ENCODE peak calls at places on chromosomes 7 and 10, in seven cellular contexts. One of them, this sample, is unnamed.

GRCh38 chr10:15802375-15802949 is 57.8 kb downstream of the MINDY3 start:
- DNase-seq in tibial nerve: no peak
- DNase-seq in lower lobe of right lung: no peak
- DNase-seq in HFF-Myc: no peak
- DNase-seq in MM.1S: no peak
- DNase-seq in fibroblast of mammary gland: no peak
- DNase-seq in A549: no peak
- DNase-seq in this sample: no peak

GRCh38 chr7:158421394-158421793 is 166.2 kb downstream of the PTPRN2 start:
- DNase-seq in tibial nerve: no peak
- DNase-seq in lower lobe of right lung: no peak
- DNase-seq in HFF-Myc: no peak
- DNase-seq in MM.1S: no peak
- DNase-seq in fibroblast of mammary gland: no peak
- DNase-seq in A549: no peak
- DNase-seq in this sample: no peak

GRCh38 chr7:28005075-28005847 is 175.3 kb downstream of the JAZF1 start:
- DNase-seq in tibial nerve: no peak
- DNase-seq in lower lobe of right lung: no peak
- DNase-seq in HFF-Myc: no peak
- DNase-seq in MM.1S: no peak
- DNase-seq in fibroblast of mammary gland: peak
- DNase-seq in A549: no peak
- DNase-seq in this sample: peak

GRCh38 chr10:91251430-91252056 is 31.1 kb downstream of the PCGF5 start:
- DNase-seq in tibial nerve: peak
- DNase-seq in lower lobe of right lung: no peak
- DNase-seq in HFF-Myc: peak
- DNase-seq in MM.1S: peak
- DNase-seq in fibroblast of mammary gland: peak
- DNase-seq in A549: peak
- DNase-seq in this sample: peak

GRCh38 chr7:79458796-79459195 is 5.3 kb upstream of the MAGI2 start:
- DNase-seq in tibial nerve: no peak
- DNase-seq in lower lobe of right lung: no peak
- DNase-seq in HFF-Myc: no peak
- DNase-seq in MM.1S: no peak
- DNase-seq in fibroblast of mammary gland: peak
- DNase-seq in A549: no peak
- DNase-seq in this sample: peak

GRCh38 chr10:3889961-3890522 is 105.0 kb upstream of the KLF6 start:
- DNase-seq in tibial nerve: no peak
- DNase-seq in lower lobe of right lung: no peak
- DNase-seq in HFF-Myc: no peak
- DNase-seq in MM.1S: no peak
- DNase-seq in fibroblast of mammary gland: peak
- DNase-seq in A549: peak
- DNase-seq in this sample: peak

GRCh38 chr10:44827431-44828006 is 83.6 kb upstream of the TMEM72 start:
- DNase-seq in tibial nerve: no peak
- DNase-seq in lower lobe of right lung: peak
- DNase-seq in HFF-Myc: no peak
- DNase-seq in MM.1S: no peak
- DNase-seq in fibroblast of mammary gland: no peak
- DNase-seq in A549: no peak
- DNase-seq in this sample: no peak

GRCh38 chr7:107614425-107614824 is 34.4 kb downstream of the BCAP29 start:
- DNase-seq in tibial nerve: no peak
- DNase-seq in lower lobe of right lung: no peak
- DNase-seq in HFF-Myc: peak
- DNase-seq in MM.1S: no peak
- DNase-seq in fibroblast of mammary gland: peak
- DNase-seq in A549: no peak
- DNase-seq in this sample: peak

GRCh38 chr7:107874605-107875446 is 16.2 kb upstream of the DLD start:
- DNase-seq in tibial nerve: no peak
- DNase-seq in lower lobe of right lung: no peak
- DNase-seq in HFF-Myc: peak
- DNase-seq in MM.1S: peak
- DNase-seq in fibroblast of mammary gland: peak
- DNase-seq in A549: peak
- DNase-seq in this sample: peak

GRCh38 chr7:92809397-92810241 is 26.8 kb downstream of the CDK6 start:
- DNase-seq in tibial nerve: no peak
- DNase-seq in lower lobe of right lung: no peak
- DNase-seq in HFF-Myc: peak
- DNase-seq in MM.1S: peak
- DNase-seq in fibroblast of mammary gland: peak
- DNase-seq in A549: peak
- DNase-seq in this sample: peak

DNA sequence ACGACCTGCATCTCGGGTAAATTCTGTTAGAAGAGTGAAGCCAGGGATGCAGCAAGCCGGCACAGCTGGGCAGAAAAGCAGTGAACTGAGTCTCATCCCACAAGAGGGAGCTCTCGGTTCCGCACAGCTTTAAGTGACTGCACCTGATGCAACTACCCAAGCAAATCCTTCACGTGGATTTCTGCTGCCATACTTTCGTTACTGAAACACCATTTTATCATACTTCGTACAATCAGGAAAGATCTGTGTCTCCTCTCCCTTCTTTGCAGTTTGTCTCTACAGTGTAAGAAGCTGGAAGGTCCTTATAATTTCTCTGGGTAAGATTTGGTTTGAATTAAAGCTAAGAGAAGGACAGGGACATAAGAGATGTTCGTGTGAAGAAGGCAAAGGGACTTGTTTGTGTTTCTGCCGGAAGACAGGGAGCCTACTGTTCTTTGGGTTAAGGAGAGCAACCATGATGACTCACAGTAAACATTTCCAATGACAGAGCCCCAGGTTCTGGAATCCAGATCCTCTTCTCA is 427.0 kb downstream of the GPAM start:
- DNase-seq in tibial nerve: peak
- DNase-seq in lower lobe of right lung: peak
- DNase-seq in HFF-Myc: no peak
- DNase-seq in MM.1S: peak
- DNase-seq in fibroblast of mammary gland: peak
- DNase-seq in A549: peak
- DNase-seq in this sample: peak
- H3K4me3 ChIP-seq in tibial nerve: no peak
- H3K4me3 ChIP-seq in lower lobe of right lung: no peak
- H3K4me3 ChIP-seq in HFF-Myc: no peak
- H3K4me3 ChIP-seq in MM.1S: no peak
- H3K4me3 ChIP-seq in fibroblast of mammary gland: no peak
- H3K4me3 ChIP-seq in A549: no peak
- H3K4me3 ChIP-seq in this sample: no peak

GRCh38 chr10:86110156-86110786 is 256.3 kb downstream of the GRID1 start:
- DNase-seq in tibial nerve: no peak
- DNase-seq in lower lobe of right lung: no peak
- DNase-seq in HFF-Myc: no peak
- DNase-seq in MM.1S: no peak
- DNase-seq in fibroblast of mammary gland: no peak
- DNase-seq in A549: no peak
- DNase-seq in this sample: no peak
- TF ChIP-seq CTCF in tibial nerve: no peak
- TF ChIP-seq CTCF in lower lobe of right lung: no peak
- TF ChIP-seq CTCF in HFF-Myc: peak
- TF ChIP-seq CTCF in MM.1S: no peak
- TF ChIP-seq CTCF in fibroblast of mammary gland: peak
- TF ChIP-seq CTCF in A549: no peak
- TF ChIP-seq CTCF in this sample: no peak

GRCh38 chr10:14605231-14605925 is 169.3 kb downstream of the FAM107B start:
- DNase-seq in tibial nerve: no peak
- DNase-seq in lower lobe of right lung: no peak
- DNase-seq in HFF-Myc: no peak
- DNase-seq in MM.1S: peak
- DNase-seq in fibroblast of mammary gland: peak
- DNase-seq in A549: peak
- DNase-seq in this sample: peak
- H3K4me3 ChIP-seq in tibial nerve: no peak
- H3K4me3 ChIP-seq in lower lobe of right lung: peak
- H3K4me3 ChIP-seq in HFF-Myc: peak
- H3K4me3 ChIP-seq in MM.1S: no peak
- H3K4me3 ChIP-seq in fibroblast of mammary gland: peak
- H3K4me3 ChIP-seq in A549: peak
- H3K4me3 ChIP-seq in this sample: peak

DNA sequence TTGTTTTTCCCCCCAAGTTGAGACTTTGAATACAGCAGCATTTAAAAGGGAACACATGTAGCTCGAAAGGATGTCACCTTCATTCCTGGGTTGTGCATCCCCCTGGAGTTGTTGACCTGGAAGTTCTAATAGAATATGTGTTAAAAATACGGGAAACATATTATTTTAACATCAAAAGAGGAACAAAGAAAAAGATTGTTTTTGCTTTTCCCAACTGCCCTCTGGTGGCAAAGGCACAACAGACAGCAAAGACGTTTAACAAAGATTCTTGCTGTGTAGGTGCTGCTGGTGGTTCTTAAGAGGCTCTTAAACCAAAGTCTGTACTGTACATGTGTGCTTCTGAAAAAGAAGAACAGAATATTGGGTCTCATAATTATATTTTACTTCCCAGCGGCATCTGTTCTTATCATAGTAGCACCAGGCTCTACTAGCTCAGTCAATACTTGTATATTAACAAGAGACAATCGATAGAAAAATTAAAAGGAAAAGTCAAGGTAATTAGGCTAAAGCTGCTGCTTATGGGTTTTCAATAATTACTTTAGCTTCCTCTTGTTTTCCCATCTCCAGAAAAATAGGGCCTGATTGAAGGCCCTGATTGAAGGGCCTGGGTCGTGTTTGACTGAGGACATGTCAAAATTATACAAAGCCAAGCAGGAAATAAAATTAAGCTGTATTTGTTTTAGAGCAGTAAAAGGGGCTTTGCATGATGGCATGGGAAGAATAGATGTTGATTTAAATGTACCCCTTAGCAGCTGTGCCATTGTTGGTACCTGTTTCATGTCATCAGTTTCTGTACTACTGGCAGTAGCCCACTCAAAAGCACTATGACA is 384.2 kb upstream of the LRGUK start:
- DNase-seq in tibial nerve: no peak
- DNase-seq in lower lobe of right lung: no peak
- DNase-seq in HFF-Myc: no peak
- DNase-seq in MM.1S: no peak
- DNase-seq in fibroblast of mammary gland: peak
- DNase-seq in A549: peak
- DNase-seq in this sample: peak
- TF ChIP-seq CTCF in tibial nerve: peak
- TF ChIP-seq CTCF in lower lobe of right lung: peak
- TF ChIP-seq CTCF in HFF-Myc: peak
- TF ChIP-seq CTCF in MM.1S: peak
- TF ChIP-seq CTCF in fibroblast of mammary gland: peak
- TF ChIP-seq CTCF in A549: peak
- TF ChIP-seq CTCF in this sample: peak

DNA sequence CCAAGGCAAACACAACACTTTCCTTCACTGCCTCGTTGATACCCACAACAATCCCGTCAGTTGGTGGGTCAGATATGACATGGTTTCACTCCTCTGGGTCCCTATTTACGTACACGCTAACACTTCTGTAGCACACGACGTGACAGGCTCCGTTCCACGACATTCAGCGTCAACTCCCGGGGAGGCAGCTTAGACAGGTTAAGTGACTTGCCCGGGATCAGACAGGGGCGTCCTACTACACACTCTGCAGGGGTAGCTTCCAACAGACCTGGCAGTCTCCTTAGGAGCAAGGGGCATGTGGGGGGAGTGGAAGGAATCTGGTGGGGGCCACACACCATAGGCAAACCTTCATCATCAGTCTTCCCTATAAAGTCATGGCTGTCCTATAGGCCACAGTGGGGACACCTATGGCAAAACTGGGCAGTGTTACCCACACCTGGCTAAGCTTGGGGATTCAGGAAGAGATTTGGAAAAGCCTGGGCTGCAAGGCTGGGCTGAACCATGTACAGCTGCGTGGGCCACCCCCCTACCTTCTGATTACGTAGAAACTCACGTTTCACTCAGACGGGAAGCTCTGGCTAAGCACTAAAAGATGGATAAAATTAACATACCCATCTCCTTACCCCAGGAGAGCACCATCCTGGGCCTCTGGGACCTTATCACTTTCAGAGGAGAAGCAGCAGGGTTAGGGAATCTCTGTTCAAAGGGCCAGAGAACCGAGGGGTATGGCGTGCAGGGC is 2.0 kb downstream of the TYSND1 start:
- DNase-seq in tibial nerve: no peak
- DNase-seq in lower lobe of right lung: no peak
- DNase-seq in HFF-Myc: no peak
- DNase-seq in MM.1S: no peak
- DNase-seq in fibroblast of mammary gland: no peak
- DNase-seq in A549: no peak
- DNase-seq in this sample: no peak
- H3K4me3 ChIP-seq in tibial nerve: no peak
- H3K4me3 ChIP-seq in lower lobe of right lung: peak
- H3K4me3 ChIP-seq in HFF-Myc: peak
- H3K4me3 ChIP-seq in MM.1S: no peak
- H3K4me3 ChIP-seq in fibroblast of mammary gland: peak
- H3K4me3 ChIP-seq in A549: peak
- H3K4me3 ChIP-seq in this sample: peak

GRCh38 chr10:92757066-92757716 is 67.4 kb downstream of the HHEX start:
- DNase-seq in tibial nerve: peak
- DNase-seq in lower lobe of right lung: peak
- DNase-seq in HFF-Myc: peak
- DNase-seq in MM.1S: peak
- DNase-seq in fibroblast of mammary gland: peak
- DNase-seq in A549: peak
- DNase-seq in this sample: peak
- TF ChIP-seq CTCF in tibial nerve: no peak
- TF ChIP-seq CTCF in lower lobe of right lung: peak
- TF ChIP-seq CTCF in HFF-Myc: no peak
- TF ChIP-seq CTCF in MM.1S: peak
- TF ChIP-seq CTCF in fibroblast of mammary gland: no peak
- TF ChIP-seq CTCF in A549: no peak
- TF ChIP-seq CTCF in this sample: peak

GRCh38 chr10:96675846-96676245 is 44.5 kb downstream of the PIK3AP1 start:
- DNase-seq in tibial nerve: no peak
- DNase-seq in lower lobe of right lung: no peak
- DNase-seq in HFF-Myc: no peak
- DNase-seq in MM.1S: no peak
- DNase-seq in fibroblast of mammary gland: no peak
- DNase-seq in A549: no peak
- DNase-seq in this sample: no peak

GRCh38 chr10:96672491-96673175 is 47.7 kb downstream of the PIK3AP1 start:
- DNase-seq in tibial nerve: no peak
- DNase-seq in lower lobe of right lung: no peak
- DNase-seq in HFF-Myc: no peak
- DNase-seq in MM.1S: no peak
- DNase-seq in fibroblast of mammary gland: no peak
- DNase-seq in A549: no peak
- DNase-seq in this sample: no peak

GRCh38 chr10:96670786-96671185 is 49.5 kb downstream of the PIK3AP1 start:
- DNase-seq in tibial nerve: no peak
- DNase-seq in lower lobe of right lung: no peak
- DNase-seq in HFF-Myc: no peak
- DNase-seq in MM.1S: no peak
- DNase-seq in fibroblast of mammary gland: no peak
- DNase-seq in A549: peak
- DNase-seq in this sample: no peak

GRCh38 chr10:96671207-96671890 is 49.0 kb downstream of the PIK3AP1 start:
- DNase-seq in tibial nerve: no peak
- DNase-seq in lower lobe of right lung: no peak
- DNase-seq in HFF-Myc: no peak
- DNase-seq in MM.1S: no peak
- DNase-seq in fibroblast of mammary gland: no peak
- DNase-seq in A549: no peak
- DNase-seq in this sample: no peak

GRCh38 chr10:96673318-96674099 is 46.8 kb downstream of the PIK3AP1 start:
- DNase-seq in tibial nerve: no peak
- DNase-seq in lower lobe of right lung: peak
- DNase-seq in HFF-Myc: no peak
- DNase-seq in MM.1S: peak
- DNase-seq in fibroblast of mammary gland: peak
- DNase-seq in A549: peak
- DNase-seq in this sample: peak
- H3K4me3 ChIP-seq in tibial nerve: no peak
- H3K4me3 ChIP-seq in lower lobe of right lung: peak
- H3K4me3 ChIP-seq in HFF-Myc: no peak
- H3K4me3 ChIP-seq in MM.1S: peak
- H3K4me3 ChIP-seq in fibroblast of mammary gland: no peak
- H3K4me3 ChIP-seq in A549: no peak
- H3K4me3 ChIP-seq in this sample: no peak